ENCODE peak calls at places on chromosomes 2 and 18, in six cellular contexts. E is NCI-H1092 treated with DMSO at 0.1 percent for 48 hours; V is H9; Y is stimulated activated naive CD4-positive, alpha-beta T cell; O is NCI-H1436 treated with DMSO at 0.1 percent for 48 hours; I is caudate nucleus. U is an unnamed sample.
A peak's percentile ranks its signal among the peaks of the same experiment; 100 is the strongest.

GRCh38 chr2:236610991-236611821 is 41.6 kb downstream of the ACKR3 start:
- DNase-seq in E (no peak), V (no peak), Y (no peak), O (no peak), I (no peak), U (no peak)

GRCh38 chr2:218896501-218897393 is 16.1 kb downstream of the WNT10A start:
- DNase-seq in E (peak; percentile 16), V (peak; percentile 66), Y (peak; percentile 81), O (no peak), I (peak; percentile 47), U (peak; percentile 11)

GRCh38 chr18:79068299-79068945 is 772 bp upstream of the ATP9B start:
- DNase-seq in E (no peak), V (no peak), Y (no peak), O (no peak), I (no peak), U (peak; percentile 49)

GRCh38 chr2:178860551-178860950 is 53.3 kb upstream of the TTN start:
- DNase-seq in E (no peak), V (no peak), Y (no peak), O (no peak), I (no peak), U (no peak)

GRCh38 chr2:148971547-148971946 is 67.0 kb upstream of the LYPD6B start:
- DNase-seq in E (no peak), V (no peak), Y (no peak), O (no peak), I (no peak), U (peak; percentile 31)

GRCh38 chr2:130785466-130786055 is 30.2 kb downstream of the AMER3 start:
- DNase-seq in E (no peak), V (no peak), Y (no peak), O (no peak), I (no peak), U (no peak)

GRCh38 chr2:143796051-143796450 is 666.8 kb downstream of the ARHGAP15 start:
- DNase-seq in E (no peak), V (no peak), Y (no peak), O (no peak), I (no peak), U (no peak)

GRCh38 chr2:3298201-3298600 is 79.4 kb downstream of the EIPR1 start:
- DNase-seq in E (no peak), V (no peak), Y (no peak), O (no peak), I (no peak), U (no peak)

GRCh38 chr2:54388093-54388492 is 68.0 kb upstream of the SPTBN1 start:
- DNase-seq in E (no peak), V (no peak), Y (no peak), O (no peak), I (no peak), U (no peak)

GRCh38 chr2:179410552-179411356 is 146.1 kb upstream of the SESTD1 start:
- DNase-seq in E (peak; percentile 43), V (peak; percentile 58), Y (no peak), O (no peak), I (no peak), U (peak; percentile 78)

GRCh38 chr2:209431701-209432100 is 7.9 kb downstream of the MAP2 start:
- DNase-seq in E (no peak), V (no peak), Y (no peak), O (no peak), I (no peak), U (no peak)

U was measured in MV-4-11.